ENCODE peak calls at places on chromosomes 3 and 15, in seven cellular contexts. F is endothelial cell, D is BJ, O is fibroblast of lung, B is astrocyte of the spinal cord, Q is Calu3, Y is cardiac muscle cell. K is an unnamed sample.

GRCh38 chr15:62975515-62975914 is 67.0 kb upstream of the TPM1 start:
- DNase-seq in F (no peak), D (no peak), O (no peak), B (no peak), Q (peak; percentile 58), Y (no peak), K (no peak)

GRCh38 chr15:75138016-75138999 is 63.4 kb upstream of the C15orf39 start:
- DNase-seq in F (no peak), D (peak; percentile 57), O (no peak), B (peak; percentile 71), Q (no peak), Y (no peak), K (no peak)

GRCh38 chr3:71559021-71559420 is 24.5 kb downstream of the FOXP1 start:
- DNase-seq in F (no peak), D (no peak), O (no peak), B (no peak), Q (no peak), Y (no peak), K (no peak)

GRCh38 chr15:42349178-42349577 is 10.1 kb upstream of the CAPN3 start:
- DNase-seq in F (no peak), D (no peak), O (no peak), B (peak; percentile 35), Q (no peak), Y (no peak), K (no peak)

GRCh38 chr3:15693340-15693739 is 91.8 kb downstream of the BTD start:
- DNase-seq in F (no peak), D (no peak), O (no peak), B (peak; percentile 16), Q (no peak), Y (no peak), K (no peak)

GRCh38 chr15:71202712-71203111 is 87.4 kb downstream of the THSD4 start:
- DNase-seq in F (no peak), D (no peak), O (no peak), B (no peak), Q (no peak), Y (no peak), K (no peak)

GRCh38 chr3:138629526-138629925 is 21.0 kb downstream of the FAIM start:
- DNase-seq in F (no peak), D (no peak), O (no peak), B (no peak), Q (no peak), Y (no peak), K (no peak)

GRCh38 chr3:190840146-190840545 is 22.3 kb downstream of the GMNC start:
- DNase-seq in F (no peak), D (no peak), O (peak; percentile 13), B (no peak), Q (peak; percentile 18), Y (peak; percentile 35), K (no peak)

GRCh38 chr3:145739926-145740325 is 421.1 kb downstream of the PLOD2 start:
- DNase-seq in F (no peak), D (no peak), O (peak; percentile 21), B (peak; percentile 42), Q (no peak), Y (no peak), K (no peak)

GRCh38 chr3:39550343-39550742 is 82.9 kb downstream of the MOBP start:
- DNase-seq in F (no peak), D (no peak), O (no peak), B (no peak), Q (no peak), Y (no peak), K (no peak)

GRCh38 chr3:86563358-86563970 is 427.5 kb downstream of the VGLL3 start:
- DNase-seq in F (no peak), D (peak; percentile 5), O (peak; percentile 60), B (peak; percentile 57), Q (no peak), Y (peak; percentile 69), K (no peak)

GRCh38 chr3:46896386-46896785 is 18.9 kb downstream of the PTH1R start:
- DNase-seq in F (no peak), D (no peak), O (no peak), B (no peak), Q (no peak), Y (no peak), K (no peak)

GRCh38 chr15:40891810-40892448 is 2.3 kb upstream of the VPS18 start:
- DNase-seq in F (peak; percentile 51), D (no peak), O (peak; percentile 59), B (peak; percentile 62), Q (peak; percentile 55), Y (peak; percentile 63), K (no peak)

GRCh38 chr3:42539871-42540714 is 37.6 kb downstream of the VIPR1 start:
- DNase-seq in F (peak; percentile 65), D (no peak), O (no peak), B (no peak), Q (peak; percentile 88), Y (peak; percentile 72), K (no peak)

GRCh38 chr15:92074646-92075045 is 221.1 kb downstream of the SLCO3A1 start:
- DNase-seq in F (no peak), D (no peak), O (no peak), B (peak; percentile 77), Q (peak; percentile 77), Y (peak; percentile 74), K (no peak)

GRCh38 chr15:80785335-80785734 is 6.2 kb downstream of the CEMIP start:
- DNase-seq in F (no peak), D (no peak), O (no peak), B (no peak), Q (no peak), Y (no peak), K (no peak)

GRCh38 chr3:64056616-64057165 is 33.4 kb upstream of the PSMD6 start:
- DNase-seq in F (no peak), D (no peak), O (no peak), B (peak; percentile 91), Q (no peak), Y (no peak), K (no peak)

GRCh38 chr3:23490459-23490858 is 287.3 kb downstream of the UBE2E2 start:
- DNase-seq in F (no peak), D (no peak), O (peak; percentile 68), B (peak; percentile 66), Q (no peak), Y (no peak), K (no peak)

GRCh38 chr15:61935493-61935892 is 124.8 kb downstream of the VPS13C start:
- DNase-seq in F (no peak), D (no peak), O (no peak), B (no peak), Q (no peak), Y (no peak), K (no peak)

GRCh38 chr15:44296625-44297524 is 8.4 kb downstream of the GOLM2 start:
- DNase-seq in F (no peak), D (peak; percentile 14), O (peak; percentile 29), B (peak; percentile 69), Q (peak; percentile 31), Y (peak; percentile 8), K (no peak)

GRCh38 chr3:127761101-127761802 is 61.1 kb downstream of the MGLL start:
- DNase-seq in F (no peak), D (no peak), O (no peak), B (no peak), Q (no peak), Y (no peak), K (no peak)
- TF ChIP-seq CTCF in F (no peak), D (no peak), O (no peak), B (peak; percentile 1), Q (no peak), Y (no peak), K (no peak)

GRCh38 chr3:181694805-181695660 is 16.7 kb upstream of the SOX2 start:
- DNase-seq in F (peak; percentile 77), D (no peak), O (no peak), B (peak; percentile 45), Q (peak; percentile 81), Y (peak; percentile 68), K (no peak)
- TF ChIP-seq CTCF in F (peak; percentile 16), D (no peak), O (no peak), B (peak; percentile 29), Q (peak; percentile 48), Y (peak; percentile 31), K (no peak)

GRCh38 chr3:143348486-143349327 is 229.1 kb downstream of the CHST2 start:
- DNase-seq in F (no peak), D (no peak), O (no peak), B (no peak), Q (no peak), Y (no peak), K (no peak)
- TF ChIP-seq CTCF in F (no peak), D (peak; percentile 31), O (no peak), B (peak; percentile 29), Q (no peak), Y (peak; percentile 11), K (no peak)

GRCh38 chr3:126928921-126929485 is 53.9 kb upstream of the PLXNA1 start:
- DNase-seq in F (no peak), D (no peak), O (no peak), B (no peak), Q (no peak), Y (no peak), K (no peak)

GRCh38 chr3:126925411-126926171 is 57.3 kb upstream of the PLXNA1 start:
- DNase-seq in F (no peak), D (no peak), O (no peak), B (no peak), Q (no peak), Y (no peak), K (no peak)

GRCh38 chr3:126927405-126927750 is 55.5 kb upstream of the PLXNA1 start:
- DNase-seq in F (no peak), D (no peak), O (no peak), B (peak; percentile 25), Q (no peak), Y (no peak), K (no peak)

GRCh38 chr3:126927846-126928245 is 55.1 kb upstream of the PLXNA1 start:
- DNase-seq in F (no peak), D (no peak), O (no peak), B (peak; percentile 59), Q (no peak), Y (no peak), K (no peak)

DNA sequence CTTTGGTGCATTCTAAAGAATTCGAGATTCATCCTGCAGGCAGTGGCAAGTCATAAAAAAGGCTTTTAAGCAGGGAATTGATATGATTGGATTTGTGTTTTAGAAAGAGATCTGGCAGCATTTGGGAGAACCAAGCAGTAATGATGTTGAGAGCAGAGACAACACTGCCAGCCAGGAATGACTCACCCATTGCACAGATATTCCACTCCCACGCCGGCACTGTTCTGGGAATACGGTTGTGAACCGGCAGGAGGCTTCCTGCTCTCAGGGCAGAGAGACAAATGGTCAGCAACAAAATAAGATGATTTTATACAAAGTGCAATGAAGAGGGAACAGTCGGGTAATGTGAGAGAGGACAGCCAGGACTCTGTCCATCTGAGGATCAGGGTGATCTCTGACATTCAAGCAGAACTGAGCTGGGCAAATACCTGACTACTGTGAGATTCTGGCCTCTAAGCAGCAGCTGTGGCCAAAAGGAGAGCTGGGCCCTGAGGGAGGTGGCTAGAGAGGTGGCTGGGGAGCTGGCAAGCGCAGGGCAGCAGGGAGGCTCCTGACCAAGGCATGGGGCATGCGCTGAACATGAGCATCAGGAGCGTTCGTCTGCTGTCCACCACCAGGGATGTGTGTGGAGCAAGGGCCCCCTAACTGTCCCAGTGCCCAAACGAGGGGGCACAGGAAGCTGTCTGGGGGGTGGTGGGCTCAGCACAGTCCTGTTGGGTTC is 56.1 kb upstream of the PLXNA1 start:
- DNase-seq in F (no peak), D (peak; percentile 42), O (peak; percentile 77), B (peak; percentile 91), Q (no peak), Y (no peak), K (peak; percentile 81)
- TF ChIP-seq CTCF in F (no peak), D (peak; percentile 55), O (peak; percentile 50), B (peak; percentile 36), Q (no peak), Y (peak; percentile 52), K (no peak)

GRCh38 chr15:39312984-39313383 is 267.9 kb upstream of the THBS1 start:
- DNase-seq in F (no peak), D (no peak), O (no peak), B (no peak), Q (peak; percentile 39), Y (peak; percentile 51), K (no peak)
- TF ChIP-seq CTCF in F (no peak), D (peak; percentile 8), O (no peak), B (peak; percentile 10), Q (no peak), Y (peak; percentile 1), K (no peak)